ENCODE peak calls at places on chromosomes 3 and 15, in four cellular contexts. B is GM23248, H is MM.1S, I is A673. N is an unnamed sample.

GRCh38 chr3:56468184-56469106 is at the start of gene ERC2:
- DNase-seq in B (peak; percentile 47), H (no peak), I (peak; percentile 41), N (peak; percentile 68)

GRCh38 chr3:46442591-46443530 is 21.8 kb downstream of the LTF start:
- DNase-seq in B (peak; percentile 58), H (no peak), I (no peak), N (no peak)

GRCh38 chr15:79606831-79607355 is 174.8 kb downstream of the MINAR1 start:
- DNase-seq in B (no peak), H (no peak), I (no peak), N (no peak)

GRCh38 chr3:52534281-52535183 is 875 bp upstream of the NT5DC2 start:
- DNase-seq in B (peak; percentile 75), H (no peak), I (no peak), N (no peak)

GRCh38 chr3:172520332-172520831 is 2.8 kb downstream of the TNFSF10 start:
- DNase-seq in B (peak; percentile 77), H (no peak), I (no peak), N (peak; percentile 97)

GRCh38 chr3:171329759-171330158 is 130.4 kb downstream of the TNIK start:
- DNase-seq in B (no peak), H (no peak), I (no peak), N (no peak)

GRCh38 chr15:61530769-61531168 is 301.7 kb upstream of the RORA start:
- DNase-seq in B (no peak), H (no peak), I (peak; percentile 67), N (peak; percentile 3)

GRCh38 chr3:141410861-141411771 is 42.8 kb downstream of the ZBTB38 start:
- DNase-seq in B (peak; percentile 60), H (peak; percentile 88), I (peak; percentile 55), N (peak; percentile 79)

GRCh38 chr3:168044049-168044448 is 51.7 kb downstream of the GOLIM4 start:
- DNase-seq in B (no peak), H (no peak), I (peak; percentile 46), N (peak; percentile 33)

GRCh38 chr3:10344147-10344943 is 23.4 kb upstream of the SEC13 start:
- DNase-seq in B (peak; percentile 49), H (peak; percentile 51), I (peak; percentile 60), N (peak; percentile 43)

GRCh38 chr3:111484666-111485065 is 57.3 kb upstream of the CD96 start:
- DNase-seq in B (peak; percentile 30), H (no peak), I (peak; percentile 27), N (no peak)

GRCh38 chr3:182909318-182910040 is 70.9 kb downstream of the DCUN1D1 start:
- DNase-seq in B (peak; percentile 44), H (peak; percentile 27), I (peak; percentile 32), N (peak; percentile 39)

GRCh38 chr15:60349589-60349988 is 48.2 kb downstream of the ANXA2 start:
- DNase-seq in B (no peak), H (no peak), I (no peak), N (no peak)

GRCh38 chr3:132787616-132788015 is 65.4 kb upstream of the NPHP3 start:
- DNase-seq in B (peak; percentile 33), H (no peak), I (peak; percentile 57), N (peak; percentile 4)

GRCh38 chr15:101252836-101253235 is 988 bp upstream of the CHSY1 start:
- DNase-seq in B (peak; percentile 37), H (peak; percentile 45), I (no peak), N (no peak)

GRCh38 chr3:132071043-132071442 is 36.2 kb upstream of the CPNE4 start:
- DNase-seq in B (no peak), H (no peak), I (peak; percentile 27), N (no peak)

GRCh38 chr3:156339491-156339890 is 215.4 kb downstream of the SSR3 start:
- DNase-seq in B (no peak), H (no peak), I (no peak), N (no peak)

GRCh38 chr3:47394140-47394855 is 13.5 kb downstream of the PTPN23 start:
- DNase-seq in B (no peak), H (no peak), I (no peak), N (peak; percentile 83)

GRCh38 chr3:141709126-141709770 is 28.9 kb upstream of the RNF7 start:
- DNase-seq in B (no peak), H (no peak), I (no peak), N (no peak)

GRCh38 chr3:151579571-151580270 is 118.9 kb upstream of the IGSF10 start:
- DNase-seq in B (peak; percentile 81), H (no peak), I (peak; percentile 95), N (no peak)

GRCh38 chr3:187746479-187747335 is 1.4 kb upstream of the BCL6 start:
- DNase-seq in B (peak; percentile 64), H (no peak), I (no peak), N (no peak)

GRCh38 chr3:30720586-30721313 is 114.3 kb downstream of the TGFBR2 start:
- DNase-seq in B (peak; percentile 45), H (no peak), I (no peak), N (peak; percentile 71)

GRCh38 chr3:101279162-101279561 is 41.2 kb downstream of the IMPG2 start:
- DNase-seq in B (peak; percentile 33), H (no peak), I (no peak), N (no peak)

GRCh38 chr3:148642214-148642613 is 55.5 kb upstream of the AGTR1 start:
- DNase-seq in B (peak; percentile 24), H (no peak), I (no peak), N (no peak)

GRCh38 chr3:10438902-10439610 is 66.3 kb downstream of the ATP2B2 start:
- DNase-seq in B (no peak), H (no peak), I (no peak), N (no peak)

GRCh38 chr3:38730281-38730680 is 80.8 kb upstream of the SCN5A start:
- DNase-seq in B (peak; percentile 63), H (no peak), I (no peak), N (peak; percentile 63)

GRCh38 chr15:68318931-68319909 is 41.7 kb downstream of the FEM1B start:
- DNase-seq in B (no peak), H (no peak), I (no peak), N (no peak)

GRCh38 chr15:67080900-67081431 is 15.6 kb downstream of the SMAD3 start:
- DNase-seq in B (peak; percentile 98), H (peak; percentile 57), I (peak; percentile 49), N (peak; percentile 32)

GRCh38 chr15:57692709-57693108 is 13.8 kb upstream of the POLR2M start:
- DNase-seq in B (peak; percentile 47), H (no peak), I (peak; percentile 33), N (peak; percentile 86)

GRCh38 chr3:53712817-53713388 is 133.3 kb downstream of the CHDH start:
- DNase-seq in B (no peak), H (no peak), I (no peak), N (no peak)

GRCh38 chr3:25235471-25235870 is 192.6 kb upstream of the RARB start:
- DNase-seq in B (no peak), H (no peak), I (no peak), N (no peak)

GRCh38 chr3:33789183-33789954 is 9.1 kb upstream of the PDCD6IP start:
- DNase-seq in B (no peak), H (no peak), I (peak; percentile 28), N (no peak)

GRCh38 chr3:101722394-101723173 is 1.8 kb upstream of the CEP97 start:
- DNase-seq in B (no peak), H (peak; percentile 75), I (no peak), N (no peak)

GRCh38 chr15:78873796-78874761 is 1.4 kb downstream of the MORF4L1 start:
- DNase-seq in B (peak; percentile 60), H (peak; percentile 11), I (peak; percentile 14), N (no peak)

GRCh38 chr3:187352581-187353575 is 15.3 kb upstream of the RTP4 start:
- DNase-seq in B (peak; percentile 10), H (no peak), I (no peak), N (no peak)

GRCh38 chr3:129567932-129568331 is 25.0 kb downstream of the H1-8 start:
- DNase-seq in B (no peak), H (no peak), I (no peak), N (no peak)
- H3K4me1 ChIP-seq in B (no peaks in the 10 kb centered on the region), H (no peaks in the 10 kb centered on the region), I (no peaks in the 10 kb centered on the region), N (no peaks in the 10 kb centered on the region)

GRCh38 chr15:43484455-43484854 is 8.5 kb downstream of the TP53BP1 start:
- DNase-seq in B (no peak), H (no peak), I (no peak), N (no peak)
- TF ChIP-seq EZH2 in B (no peak), H (no peak), I (no peak), N (no peak)

DNA sequence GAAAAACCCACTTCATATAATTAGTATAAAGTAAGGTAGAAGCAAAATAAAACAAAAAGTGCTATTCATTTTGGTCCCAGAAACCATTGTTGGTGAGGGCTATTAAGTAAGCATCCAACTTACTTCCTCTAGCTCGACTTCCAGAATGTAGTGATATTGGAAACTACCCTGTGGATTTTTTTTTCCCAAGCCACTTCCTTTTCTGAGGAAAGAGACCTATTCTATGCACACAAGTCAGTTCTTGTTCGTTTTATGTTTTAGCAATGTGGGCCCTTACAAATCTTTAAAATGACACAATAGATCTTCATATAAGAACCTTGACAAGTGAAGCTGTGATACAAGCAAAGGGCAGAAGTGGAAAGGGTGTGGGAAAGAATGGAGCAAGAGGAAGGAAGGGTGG is 402.0 kb upstream of the TBL1XR1 start:
- DNase-seq in B (no peak), H (no peak), I (no peak), N (no peak)
- H3K4me1 ChIP-seq in B (peaks cover 37% of the 10 kb centered on the region), H (peaks cover 40% of the 10 kb centered on the region), I (peaks cover 33% of the 10 kb centered on the region), N (peaks cover 33% of the 10 kb centered on the region)

DNA sequence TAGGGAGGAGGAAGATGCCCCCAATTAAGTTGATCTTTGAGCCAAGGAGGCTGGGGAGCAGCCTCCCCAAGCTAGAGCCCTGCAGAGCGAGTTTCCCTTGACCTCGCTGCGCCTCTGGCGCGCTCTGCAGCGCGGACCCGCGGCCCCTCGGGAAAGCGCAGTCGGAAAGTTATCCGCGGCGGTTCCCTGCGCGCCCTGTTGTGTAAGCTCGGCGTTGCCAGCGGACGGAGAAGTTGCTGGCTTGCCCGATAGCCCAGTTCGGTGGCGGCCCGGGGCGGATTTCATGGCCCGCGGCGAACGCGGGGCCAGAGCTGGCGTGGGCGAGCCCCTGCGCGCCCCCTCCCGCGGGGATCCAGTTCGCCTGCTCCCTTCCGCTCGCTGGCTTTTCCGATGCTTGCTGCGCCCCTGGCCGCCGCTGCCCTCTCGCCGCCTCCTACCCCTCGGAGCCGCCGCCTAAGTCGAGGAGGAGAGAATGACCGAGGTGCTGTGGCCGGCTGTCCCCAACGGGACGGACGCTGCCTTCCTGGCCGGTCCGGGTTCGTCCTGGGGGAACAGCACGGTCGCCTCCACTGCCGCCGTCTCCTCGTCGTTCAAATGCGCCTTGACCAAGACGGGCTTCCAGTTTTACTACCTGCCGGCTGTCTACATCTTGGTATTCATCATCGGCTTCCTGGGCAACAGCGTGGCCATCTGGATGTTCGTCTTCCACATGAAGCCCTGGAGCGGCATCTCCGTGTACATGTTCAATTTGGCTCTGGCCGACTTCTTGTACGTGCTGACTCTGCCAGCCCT is 576 bp downstream of the P2RY1 start:
- DNase-seq in B (peak; percentile 71), H (peak; percentile 64), I (peak; percentile 82), N (peak; percentile 55)
- TF ChIP-seq EZH2 in B (no peak), H (no peak), I (no peak), N (peak; percentile 52)

N was measured in endothelial cell of umbilical vein.